ENCODE peak calls at places on chromosomes 2 and 18, in eight cellular contexts. O, F, G, B, R, L, J and V are unnamed samples.

GRCh38 chr2:228369400-228370031 is 188.0 kb upstream of the SPHKAP start:
- DNase-seq in G (no peak), F (no peak), O (no peak), J (no peak), R (no peak), L (no peak), B (no peak), V (no peak)

GRCh38 chr2:95009009-95009760 is 16.3 kb upstream of the MAL start:
- DNase-seq in J (no peak), O (no peak), F (no peak), B (no peak), G (no peak), R (no peak), L (no peak), V (no peak)

GRCh38 chr2:203583696-203584095 is 48.6 kb upstream of the RAPH1 start:
- DNase-seq in J (peak), O (peak), G (no peak), F (no peak), B (no peak), L (no peak), R (no peak), V (no peak)

GRCh38 chr2:7115364-7115763 is 198.2 kb downstream of the RNF144A start:
- DNase-seq in B (no peak), L (no peak), R (no peak), O (no peak), G (no peak), J (no peak), F (no peak), V (no peak)

GRCh38 chr2:30417253-30417652 is 29.8 kb upstream of the LCLAT1 start:
- DNase-seq in R (no peak), F (peak), O (no peak), L (peak), B (peak), G (no peak), J (no peak), V (no peak)

GRCh38 chr2:175180701-175181103 is 808 bp downstream of the ATP5MC3 start:
- DNase-seq in R (peak), J (no peak), F (no peak), L (no peak), G (peak), B (peak), O (peak), V (no peak)

GRCh38 chr2:204483497-204484164 is 61.6 kb upstream of the PARD3B start:
- DNase-seq in O (no peak), G (no peak), J (no peak), L (no peak), R (no peak), B (no peak), F (no peak), V (no peak)

GRCh38 chr2:37324786-37325624 is at the start of gene PRKD3:
- DNase-seq in L (no peak), J (no peak), G (peak), O (peak), B (peak), R (peak), F (no peak), V (no peak)

GRCh38 chr18:32093523-32093922 is 1.8 kb downstream of the RNF138 start:
- DNase-seq in R (no peak), L (no peak), G (peak), J (no peak), O (no peak), F (no peak), B (no peak), V (no peak)

GRCh38 chr2:238714038-238714528 is 133.8 kb upstream of the TWIST2 start:
- DNase-seq in O (peak), R (no peak), B (peak), J (no peak), L (no peak), F (no peak), G (no peak), V (no peak)